ENCODE peak calls at places on chromosome 12, in ten cellular contexts. E is transverse colon; U is colonic mucosa; M is CD4-positive, alpha-beta memory T cell; O is H9; Y is psoas muscle; P is stomach; A is body of pancreas; B is GM23248; Q is cardiac muscle cell. G is an unnamed sample.
A peak's percentile ranks its signal among the peaks of the same experiment; 100 is the strongest.

GRCh38 chr12:16330554-16330953 is 16.9 kb upstream of the MGST1 start:
- DNase-seq in E (no peak), U (no peak), M (no peak), O (no peak), Y (no peak), P (no peak), A (no peak), B (no peak), Q (no peak), G (no peak)

GRCh38 chr12:44003721-44004120 is 167.8 kb downstream of the TMEM117 start:
- DNase-seq in E (no peak), U (no peak), M (no peak), O (no peak), Y (no peak), P (no peak), A (no peak), B (peak; percentile 2), Q (no peak), G (no peak)

GRCh38 chr12:10641735-10642500 is 28.5 kb upstream of the MAGOHB start:
- DNase-seq in E (peak; percentile 49), U (peak; percentile 65), M (no peak), O (no peak), Y (no peak), P (no peak), A (no peak), B (peak; percentile 76), Q (no peak), G (peak; percentile 44)

GRCh38 chr12:98656289-98657101 is 11.4 kb downstream of the APAF1 start:
- DNase-seq in E (no peak), U (no peak), M (no peak), O (no peak), Y (no peak), P (no peak), A (no peak), B (peak; percentile 26), Q (no peak), G (no peak)

GRCh38 chr12:34394211-34395055 is 372.1 kb downstream of the ALG10 start:
- DNase-seq in E (peak; percentile 2), U (peak; percentile 6), M (no peak), O (peak; percentile 7), Y (peak; percentile 49), P (peak; percentile 13), A (peak; percentile 1), B (no peak), Q (no peak), G (no peak)

GRCh38 chr12:11727133-11727664 is 77.7 kb downstream of the ETV6 start:
- DNase-seq in E (no peak), U (no peak), M (peak; percentile 64), O (no peak), Y (no peak), P (no peak), A (no peak), B (no peak), Q (no peak), G (no peak)

GRCh38 chr12:57864811-57865751 is 18.6 kb upstream of the CTDSP2 start:
- DNase-seq in E (peak; percentile 82), U (peak; percentile 78), M (peak; percentile 31), O (no peak), Y (peak; percentile 91), P (peak; percentile 75), A (peak; percentile 75), B (peak; percentile 95), Q (peak; percentile 65), G (peak; percentile 33)

GRCh38 chr12:109606261-109607028 is 32.9 kb downstream of the MVK start:
- DNase-seq in E (no peak), U (no peak), M (no peak), O (no peak), Y (no peak), P (no peak), A (no peak), B (no peak), Q (peak; percentile 92), G (no peak)

GRCh38 chr12:53499261-53500118 is at the start of gene MAP3K12:
- DNase-seq in E (peak; percentile 68), U (peak; percentile 69), M (peak; percentile 61), O (peak; percentile 84), Y (peak; percentile 81), P (peak; percentile 48), A (peak; percentile 50), B (peak; percentile 85), Q (peak; percentile 72), G (no peak)

GRCh38 chr12:52380271-52380694 is 5.2 kb downstream of the KRT84 start:
- DNase-seq in E (peak; percentile 44), U (peak; percentile 34), M (no peak), O (peak; percentile 81), Y (no peak), P (peak; percentile 57), A (peak; percentile 59), B (peak; percentile 57), Q (peak; percentile 48), G (peak; percentile 35)

GRCh38 chr12:89945123-89945522 is 236.5 kb upstream of the ATP2B1 start:
- DNase-seq in E (no peak), U (no peak), M (no peak), O (no peak), Y (no peak), P (no peak), A (no peak), B (no peak), Q (no peak), G (no peak)

GRCh38 chr12:128654462-128654861 is 169.3 kb downstream of the SLC15A4 start:
- DNase-seq in E (no peak), U (no peak), M (no peak), O (no peak), Y (no peak), P (no peak), A (no peak), B (no peak), Q (no peak), G (no peak)

GRCh38 chr12:25764892-25765291 is 193.6 kb upstream of the RASSF8 start:
- DNase-seq in E (no peak), U (no peak), M (no peak), O (no peak), Y (no peak), P (no peak), A (no peak), B (no peak), Q (no peak), G (no peak)

DNA sequence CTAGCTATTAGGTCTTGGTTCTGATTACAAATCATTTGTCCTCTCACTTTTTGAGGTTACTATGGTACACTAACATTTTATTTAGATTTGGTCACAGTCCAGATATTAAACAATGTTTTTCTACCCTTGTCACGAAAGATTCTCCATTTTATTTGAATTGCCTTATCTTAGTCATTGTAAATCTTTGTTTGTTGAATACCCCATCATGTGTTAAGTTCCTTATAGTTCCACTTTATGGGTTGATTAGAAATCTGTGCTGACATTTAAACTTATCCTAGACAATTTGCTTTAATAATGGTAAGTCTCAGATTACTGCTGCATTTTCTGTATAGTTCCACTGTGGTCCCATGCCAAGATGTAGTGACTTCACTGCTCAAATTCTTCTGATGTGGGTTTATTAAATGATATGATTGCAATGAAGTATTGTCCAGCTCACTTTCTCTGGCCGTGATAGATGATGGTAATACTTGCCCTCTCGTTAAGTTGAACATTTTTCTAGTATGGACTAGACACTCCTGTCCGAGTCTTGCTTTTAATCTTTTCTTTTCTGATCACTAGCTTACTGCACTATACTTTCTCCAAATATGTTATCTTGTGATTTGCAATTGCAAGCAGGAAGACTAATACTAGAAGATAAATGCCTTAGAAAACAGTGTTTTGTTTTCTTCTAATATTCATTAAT is 1107.3 kb downstream of the SLC6A15 start:
- DNase-seq in E (no peak), U (no peak), M (no peak), O (no peak), Y (no peak), P (no peak), A (no peak), B (no peak), Q (no peak), G (no peak)
- H3K27ac ChIP-seq in E (no peak overlapping the region), U (no peak overlapping the region), M (no peak overlapping the region), O (no peak overlapping the region), Y (no peak overlapping the region), P (no peak overlapping the region), A (no peak overlapping the region), B (no peak overlapping the region), Q (no peak overlapping the region), G (no peak overlapping the region)

DNA sequence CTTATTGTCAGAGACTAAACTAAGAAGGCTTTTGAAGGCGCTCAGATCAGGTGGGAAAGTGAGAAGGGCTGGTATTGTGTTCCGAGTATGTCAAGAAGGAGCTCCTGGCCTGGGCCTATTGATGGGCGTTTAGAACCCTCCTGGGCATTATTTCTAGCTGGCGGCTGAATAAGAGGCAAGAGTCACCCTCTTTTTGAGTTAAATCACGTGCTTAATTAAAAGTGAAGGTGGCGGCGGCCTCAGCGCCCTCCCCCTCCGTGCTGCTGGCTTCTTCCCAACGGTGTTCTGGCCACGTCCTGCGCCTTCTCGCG is 21.0 kb upstream of the GNS start:
- DNase-seq in E (no peak), U (no peak), M (no peak), O (no peak), Y (no peak), P (no peak), A (no peak), B (no peak), Q (no peak), G (no peak)
- H3K27me3 ChIP-seq in E (peaks cover 44% of the 10 kb centered on the region), U (no peaks in the 10 kb centered on the region), M (peaks cover 27% of the 10 kb centered on the region), O (peaks cover 17% of the 10 kb centered on the region), Y (peaks cover 75% of the 10 kb centered on the region), P (peaks cover 43% of the 10 kb centered on the region), A (no peaks in the 10 kb centered on the region), B (peaks cover 64% of the 10 kb centered on the region), Q (peaks cover 90% of the 10 kb centered on the region), G (peaks cover 97% of the 10 kb centered on the region)

GRCh38 chr12:124827588-124828184 is 36.0 kb downstream of the SCARB1 start:
- DNase-seq in E (peak; percentile 60), U (no peak), M (no peak), O (no peak), Y (no peak), P (no peak), A (no peak), B (no peak), Q (no peak), G (no peak)

GRCh38 chr12:124823272-124823970 is 40.2 kb downstream of the SCARB1 start:
- DNase-seq in E (no peak), U (no peak), M (no peak), O (no peak), Y (no peak), P (no peak), A (no peak), B (no peak), Q (no peak), G (no peak)

GRCh38 chr12:124821252-124822200 is 42.1 kb downstream of the SCARB1 start:
- DNase-seq in E (no peak), U (no peak), M (no peak), O (no peak), Y (no peak), P (no peak), A (no peak), B (peak; percentile 8), Q (no peak), G (no peak)

GRCh38 chr12:124822218-124822617 is 41.4 kb downstream of the SCARB1 start:
- DNase-seq in E (no peak), U (no peak), M (no peak), O (no peak), Y (no peak), P (no peak), A (no peak), B (no peak), Q (no peak), G (no peak)

GRCh38 chr12:124824195-124824594 is 39.5 kb downstream of the SCARB1 start:
- DNase-seq in E (no peak), U (no peak), M (no peak), O (no peak), Y (no peak), P (no peak), A (no peak), B (no peak), Q (no peak), G (no peak)
- H3K27ac ChIP-seq in E (no peak overlapping the region), U (no peak overlapping the region), M (no peak overlapping the region), O (no peak overlapping the region), Y (no peak overlapping the region), P (no peak overlapping the region), A (no peak overlapping the region), B (no peak overlapping the region), Q (no peak overlapping the region), G (no peak overlapping the region)

GRCh38 chr12:3129301-3130052 is 52.3 kb downstream of the TSPAN9 start:
- DNase-seq in E (no peak), U (no peak), M (no peak), O (no peak), Y (no peak), P (no peak), A (no peak), B (peak; percentile 15), Q (no peak), G (no peak)
- H3K27me3 ChIP-seq in E (no peaks in the 10 kb centered on the region), U (no peaks in the 10 kb centered on the region), M (no peaks in the 10 kb centered on the region), O (no peaks in the 10 kb centered on the region), Y (no peaks in the 10 kb centered on the region), P (no peaks in the 10 kb centered on the region), A (no peaks in the 10 kb centered on the region), B (no peaks in the 10 kb centered on the region), Q (no peaks in the 10 kb centered on the region), G (no peaks in the 10 kb centered on the region)